ENCODE peak calls at places on chromosome 3, in eight cellular contexts. E, T, V, Y, O, W, M and F are unnamed samples.

GRCh38 chr3:55698826-55699225 is 211.7 kb upstream of the WNT5A start:
- DNase-seq in T (no peak), E (no peak), V (no peak), W (no peak), M (no peak), O (no peak), Y (no peak), F (no peak)

GRCh38 chr3:72369681-72370080 is 478.6 kb downstream of the SHQ1 start:
- DNase-seq in T (no peak), V (no peak), Y (no peak), W (no peak), M (no peak), E (no peak), O (no peak), F (no peak)

GRCh38 chr3:108159865-108160264 is 62.4 kb downstream of the IFT57 start:
- DNase-seq in M (no peak), O (peak; percentile 40), V (no peak), W (no peak), Y (no peak), E (no peak), T (no peak), F (no peak)

GRCh38 chr3:43023766-43024165 is 44.7 kb downstream of the GASK1A start:
- DNase-seq in V (no peak), T (no peak), M (no peak), W (no peak), O (no peak), E (no peak), Y (no peak), F (no peak)

GRCh38 chr3:171806200-171807128 is 3.8 kb downstream of the PLD1 start:
- DNase-seq in Y (no peak), M (no peak), V (no peak), T (no peak), E (no peak), O (peak; percentile 84), W (no peak), F (no peak)

GRCh38 chr3:168341192-168341816 is 245.6 kb upstream of the GOLIM4 start:
- DNase-seq in Y (no peak), O (peak; percentile 26), V (no peak), M (no peak), T (peak; percentile 32), W (no peak), E (no peak), F (no peak)

GRCh38 chr3:124209426-124209825 is 217.5 kb upstream of the ROPN1 start:
- DNase-seq in O (no peak), W (no peak), M (no peak), T (no peak), V (no peak), Y (no peak), E (no peak), F (no peak)

GRCh38 chr3:50205719-50206276 is 727 bp downstream of the SLC38A3 start:
- DNase-seq in Y (peak; percentile 28), M (peak; percentile 57), T (no peak), E (peak; percentile 23), V (peak; percentile 60), W (no peak), O (no peak), F (no peak)

GRCh38 chr3:55191911-55192787 is 264.3 kb upstream of the LRTM1 start:
- DNase-seq in E (no peak), O (peak; percentile 75), V (no peak), Y (no peak), W (no peak), M (no peak), T (no peak), F (no peak)